ENCODE peak calls at places on chromosomes 16 and 17, in five cellular contexts. D is AG10803, E is WERI-Rb-1, Y is brain microvascular endothelial cell, T is right atrium auricular region. N is an unnamed sample.

GRCh38 chr17:59332890-59333377 is 1.5 kb downstream of the YPEL2 start:
- DNase-seq in D (peak), E (no peak), Y (no peak), T (peak), N (no peak)

GRCh38 chr17:80364091-80364691 is 50.8 kb upstream of the ENDOV start:
- DNase-seq in D (no peak), E (peak), Y (no peak), T (no peak), N (no peak)

GRCh38 chr17:50986989-50987660 is 121.0 kb upstream of the TOB1 start:
- DNase-seq in D (peak), E (no peak), Y (peak), T (no peak), N (no peak)

GRCh38 chr17:40062347-40063033 is at the start of gene THRA:
- DNase-seq in D (peak), E (peak), Y (no peak), T (no peak), N (no peak)

GRCh38 chr17:55444471-55445441 is 23.1 kb upstream of the MMD start:
- DNase-seq in D (no peak), E (no peak), Y (peak), T (no peak), N (no peak)

GRCh38 chr17:77957215-77957868 is 1.2 kb upstream of the TNRC6C start:
- DNase-seq in D (peak), E (no peak), Y (no peak), T (no peak), N (peak)

GRCh38 chr17:82242977-82243647 is 14.3 kb downstream of the SLC16A3 start:
- DNase-seq in D (peak), E (no peak), Y (peak), T (peak), N (no peak)

GRCh38 chr17:73281926-73282325 is 20.2 kb upstream of the CPSF4L start:
- DNase-seq in D (no peak), E (no peak), Y (no peak), T (no peak), N (no peak)

GRCh38 chr16:12097523-12098428 is 121.2 kb downstream of the SNX29 start:
- DNase-seq in D (peak), E (no peak), Y (no peak), T (peak), N (no peak)

GRCh38 chr17:7676533-7676932 is 10.8 kb downstream of the TP53 start:
- DNase-seq in D (no peak), E (no peak), Y (no peak), T (no peak), N (no peak)

GRCh38 chr17:7668482-7668881 is 17.8 kb downstream of the ATP1B2 start:
- DNase-seq in D (no peak), E (no peak), Y (no peak), T (no peak), N (no peak)

GRCh38 chr17:7677388-7678067 is 9.8 kb downstream of the TP53 start:
- DNase-seq in D (no peak), E (no peak), Y (no peak), T (no peak), N (no peak)

GRCh38 chr17:7674934-7675333 is 12.4 kb downstream of the TP53 start:
- DNase-seq in D (no peak), E (no peak), Y (no peak), T (no peak), N (no peak)

DNA sequence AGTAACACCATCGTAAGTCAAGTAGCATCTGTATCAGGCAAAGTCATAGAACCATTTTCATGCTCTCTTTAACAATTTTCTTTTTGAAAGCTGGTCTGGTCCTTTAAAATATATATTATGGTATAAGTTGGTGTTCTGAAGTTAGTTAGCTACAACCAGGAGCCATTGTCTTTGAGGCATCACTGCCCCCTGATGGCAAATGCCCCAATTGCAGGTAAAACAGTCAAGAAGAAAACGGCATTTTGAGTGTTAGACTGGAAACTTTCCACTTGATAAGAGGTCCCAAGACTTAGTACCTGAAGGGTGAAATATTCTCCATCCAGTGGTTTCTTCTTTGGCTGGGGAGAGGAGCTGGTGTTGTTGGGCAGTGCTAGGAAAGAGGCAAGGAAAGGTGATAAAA is 14.1 kb downstream of the TP53 start:
- DNase-seq in D (no peak), E (peak), Y (no peak), T (no peak), N (no peak)
- TF ChIP-seq CTCF in D (peak), E (peak), Y (peak), T (no peak), N (peak)

GRCh38 chr16:21570676-21571017 is 28.7 kb upstream of the METTL9 start:
- DNase-seq in D (no peak), E (no peak), Y (no peak), T (no peak), N (no peak)
- TF ChIP-seq CTCF in D (no peak), E (no peak), Y (no peak), T (no peak), N (no peak)

DNA sequence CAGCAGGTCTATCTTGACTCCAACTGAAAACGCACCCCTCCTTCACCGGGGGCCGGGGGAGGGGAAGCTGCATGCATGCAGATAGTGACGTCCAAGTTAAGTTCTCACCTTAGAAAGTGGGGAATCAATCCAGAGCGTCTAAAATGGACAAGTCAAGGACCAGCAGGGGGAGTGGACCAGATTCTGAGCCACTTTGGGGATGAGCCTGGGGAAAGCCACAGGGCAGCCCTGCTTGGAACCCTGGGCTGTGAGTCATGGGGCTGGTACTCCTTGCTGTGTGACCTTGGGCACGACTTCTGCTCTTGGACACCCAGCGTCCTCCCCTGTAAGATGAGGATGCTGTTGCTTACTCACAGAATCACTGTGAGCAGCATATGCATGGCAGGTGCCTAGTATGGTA is 9.1 kb downstream of the TNFRSF13B start:
- DNase-seq in D (no peak), E (no peak), Y (no peak), T (no peak), N (no peak)
- TF ChIP-seq CTCF in D (peak), E (peak), Y (peak), T (no peak), N (no peak)

GRCh38 chr16:88762941-88763340 is 22.1 kb downstream of the PIEZO1 start:
- DNase-seq in D (no peak), E (no peak), Y (no peak), T (no peak), N (no peak)

GRCh38 chr16:88764913-88765349 is 20.1 kb downstream of the PIEZO1 start:
- DNase-seq in D (no peak), E (no peak), Y (peak), T (no peak), N (no peak)

GRCh38 chr16:88762258-88762870 is 22.7 kb downstream of the PIEZO1 start:
- DNase-seq in D (no peak), E (no peak), Y (no peak), T (no peak), N (no peak)

GRCh38 chr16:88764080-88764479 is 20.9 kb downstream of the PIEZO1 start:
- DNase-seq in D (no peak), E (no peak), Y (no peak), T (no peak), N (no peak)

DNA sequence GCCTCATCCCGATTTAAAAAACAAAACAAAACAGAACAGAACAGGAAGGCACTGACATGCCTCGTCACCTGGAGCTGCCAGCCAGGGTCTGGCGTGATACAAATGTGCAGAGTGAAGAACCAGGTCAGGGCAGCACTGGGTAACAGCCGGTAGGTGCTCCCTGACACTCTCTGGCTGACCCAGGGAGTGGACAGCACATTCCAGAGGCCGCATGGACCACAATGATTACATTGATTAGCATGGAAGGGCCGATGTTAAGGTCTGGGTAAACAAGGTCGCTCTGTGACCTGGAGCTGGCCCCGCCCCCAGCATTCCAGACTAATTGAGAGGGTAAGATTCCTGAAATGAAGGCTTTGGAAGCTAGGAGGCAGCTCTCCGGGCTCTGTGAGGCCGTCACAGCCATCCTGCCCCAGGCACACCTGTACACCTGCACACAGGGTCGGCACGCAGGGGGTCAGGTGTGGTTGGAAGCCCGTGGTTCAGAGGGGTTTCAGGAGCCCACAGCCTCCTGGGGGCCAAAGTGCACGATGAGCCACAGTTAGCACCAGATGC is 21.4 kb downstream of the PIEZO1 start:
- DNase-seq in D (no peak), E (no peak), Y (no peak), T (no peak), N (no peak)
- TF ChIP-seq CTCF in D (no peak), E (no peak), Y (no peak), T (no peak), N (no peak)

DNA sequence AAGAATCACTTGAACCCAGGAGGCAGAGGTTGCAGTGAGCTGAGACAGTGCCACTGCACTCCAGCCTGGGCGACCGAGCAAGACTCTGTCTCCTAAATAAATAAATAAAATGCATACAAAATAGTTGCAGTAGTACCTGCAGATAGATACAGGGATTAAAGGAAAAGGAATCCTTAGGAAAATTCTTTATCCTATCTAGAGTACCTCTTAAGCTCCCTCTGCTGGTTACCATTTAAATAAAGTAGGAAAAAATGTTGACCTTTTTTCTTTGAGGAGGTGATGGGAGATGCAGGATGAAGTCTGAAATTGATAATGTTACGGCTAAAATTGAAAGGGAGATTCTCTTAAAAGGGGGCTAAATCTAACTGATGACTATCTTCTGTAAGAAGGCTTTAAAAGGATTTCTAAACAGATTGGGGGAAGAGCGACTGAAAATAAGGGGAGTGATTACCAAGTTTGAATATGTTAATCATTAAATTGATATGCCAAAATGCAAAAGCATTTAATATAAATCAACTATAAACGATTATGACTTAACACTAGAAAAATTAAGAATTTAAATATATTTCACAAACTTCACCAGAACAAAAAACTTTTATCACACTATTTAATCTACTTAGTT is 29.4 kb downstream of the C16orf87 start:
- DNase-seq in D (peak), E (no peak), Y (no peak), T (no peak), N (no peak)
- TF ChIP-seq CTCF in D (peak), E (no peak), Y (peak), T (peak), N (peak)

DNA sequence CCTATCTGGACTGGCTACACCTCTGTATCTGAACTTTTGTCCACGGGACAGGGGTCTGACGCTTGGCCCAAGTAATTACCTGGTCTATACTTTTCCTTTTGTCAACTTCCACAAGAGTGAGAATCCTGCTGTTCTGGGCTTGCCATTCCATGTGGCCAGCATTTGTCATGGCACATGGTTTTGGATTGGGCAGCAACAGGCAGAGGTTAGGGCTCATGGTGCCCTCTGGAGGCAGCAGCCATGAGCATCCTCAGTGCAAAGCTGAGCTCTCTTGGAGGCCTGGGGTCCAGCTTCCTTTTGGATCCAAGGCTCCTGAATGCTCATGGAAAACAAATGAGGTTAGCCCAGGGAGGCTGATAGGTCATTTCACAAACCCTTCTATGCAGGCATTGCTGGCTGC is 7.5 kb upstream of the EDC4 start:
- DNase-seq in D (peak), E (no peak), Y (peak), T (no peak), N (no peak)
- TF ChIP-seq CTCF in D (peak), E (peak), Y (peak), T (peak), N (peak)

DNA sequence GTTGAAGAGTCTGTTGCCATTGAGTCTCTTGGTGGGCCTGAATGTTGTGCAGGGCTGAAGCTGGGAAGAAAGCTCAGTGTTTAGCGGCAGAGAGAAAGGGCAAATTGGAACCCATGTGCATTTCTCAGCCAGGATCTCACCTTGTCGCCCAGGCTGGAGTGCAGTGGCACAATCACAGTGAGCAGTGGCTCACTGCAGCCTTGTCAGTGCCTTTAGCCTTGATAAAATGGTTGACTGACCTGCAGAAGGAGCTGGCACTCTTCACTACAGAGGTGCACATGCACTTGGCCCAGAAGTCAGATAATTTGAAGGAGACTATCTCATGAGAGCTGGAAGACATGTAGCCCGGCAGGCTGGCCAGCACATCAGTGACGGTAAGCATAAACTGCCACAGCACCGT is 124.2 kb upstream of the TBX2 start:
- DNase-seq in D (no peak), E (no peak), Y (no peak), T (no peak), N (no peak)
- TF ChIP-seq CTCF in D (no peak), E (no peak), Y (no peak), T (no peak), N (no peak)

GRCh38 chr17:46046957-46047356 is 47.9 kb downstream of the STH start:
- DNase-seq in D (peak), E (no peak), Y (no peak), T (no peak), N (no peak)
- TF ChIP-seq CTCF in D (no peak), E (no peak), Y (no peak), T (no peak), N (no peak)

DNA sequence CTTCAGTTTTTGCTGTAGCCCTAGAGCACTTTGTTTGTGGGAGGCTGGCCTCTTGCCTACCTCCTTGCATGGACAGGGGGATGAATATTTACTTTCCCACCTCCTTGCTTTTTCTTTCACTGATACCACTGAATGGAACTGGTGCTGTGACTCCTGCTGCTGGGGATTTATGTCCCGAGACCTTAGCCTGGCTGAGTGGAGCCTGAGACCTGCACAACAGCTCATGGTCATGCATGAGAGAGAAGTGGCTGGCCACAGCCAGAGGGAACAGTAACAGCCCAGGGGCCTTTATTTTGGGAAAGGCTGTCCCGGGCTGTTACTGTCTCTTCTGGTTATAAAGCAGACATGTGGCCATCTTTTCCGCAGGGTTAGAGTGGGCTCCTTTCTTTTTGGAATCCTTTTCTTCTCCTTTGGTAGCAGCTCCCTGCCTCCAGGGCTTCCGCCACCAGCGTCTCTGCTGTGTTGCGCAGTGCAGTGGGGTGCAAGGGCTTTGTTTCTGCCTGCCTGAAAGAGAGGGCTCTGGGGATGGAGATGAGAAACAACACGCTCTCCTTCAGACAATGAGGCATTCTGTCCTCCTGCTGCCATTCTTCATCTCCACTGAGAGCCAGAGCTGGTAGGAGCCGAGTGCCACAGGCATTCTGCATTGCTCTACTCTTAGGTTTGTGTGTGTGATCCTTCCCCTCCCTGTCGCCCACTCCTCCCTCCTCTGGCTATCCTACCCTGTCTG is 14.5 kb downstream of the SNX11 start:
- DNase-seq in D (no peak), E (no peak), Y (no peak), T (no peak), N (no peak)
- TF ChIP-seq CTCF in D (no peak), E (no peak), Y (no peak), T (no peak), N (no peak)

GRCh38 chr16:25013751-25014499 is 1.2 kb downstream of the ARHGAP17 start:
- DNase-seq in D (no peak), E (no peak), Y (no peak), T (no peak), N (no peak)

GRCh38 chr16:25011891-25012499 is 3.2 kb downstream of the ARHGAP17 start:
- DNase-seq in D (no peak), E (no peak), Y (no peak), T (no peak), N (no peak)

GRCh38 chr16:25010542-25010941 is 4.6 kb downstream of the ARHGAP17 start:
- DNase-seq in D (no peak), E (no peak), Y (no peak), T (no peak), N (no peak)

GRCh38 chr16:25013049-25013448 is 2.1 kb downstream of the ARHGAP17 start:
- DNase-seq in D (no peak), E (no peak), Y (no peak), T (no peak), N (no peak)

DNA sequence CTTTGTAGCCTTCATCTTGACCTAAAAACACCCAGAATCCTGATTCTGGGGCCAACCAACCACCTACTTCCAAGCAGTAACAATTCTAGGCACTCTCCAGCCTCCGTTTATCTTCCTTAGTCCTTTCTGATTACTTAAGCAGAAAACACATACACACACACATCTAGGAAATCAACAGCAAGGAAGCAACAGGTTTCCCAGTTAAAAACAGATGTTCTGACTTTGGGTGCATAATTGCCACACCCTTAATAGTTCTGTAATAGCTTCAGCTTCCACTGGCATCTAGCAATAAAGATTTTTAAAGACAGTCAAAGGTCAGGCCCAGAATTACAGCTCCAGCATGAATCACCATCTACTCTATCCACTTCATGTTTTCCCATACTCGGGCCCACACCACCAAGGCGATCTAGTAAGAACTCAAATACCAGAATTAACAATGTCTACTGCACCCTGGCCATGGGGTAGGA is 2.6 kb downstream of the ARHGAP17 start:
- DNase-seq in D (peak), E (no peak), Y (peak), T (no peak), N (no peak)
- TF ChIP-seq CTCF in D (no peak), E (no peak), Y (no peak), T (no peak), N (no peak)